ENCODE peak calls at places on chromosomes 1 and 21, in nine cellular contexts. W, V, N, Q, T, M, H, P and J are unnamed samples.
A peak's percentile ranks its signal among the peaks of the same experiment; 100 is the strongest.

GRCh38 chr1:12095822-12096263 is 32.7 kb downstream of the TNFRSF8 start:
- DNase-seq in V (peak; percentile 8), H (peak; percentile 40), M (no peak), T (peak; percentile 55), W (no peak), Q (no peak), P (no peak), N (peak; percentile 45), J (no peak)

GRCh38 chr1:109823543-109824348 is 60.0 kb upstream of the EPS8L3 start:
- DNase-seq in M (no peak), V (no peak), W (no peak), T (peak; percentile 83), N (no peak), Q (peak; percentile 82), P (peak; percentile 89), H (no peak), J (no peak)

GRCh38 chr1:30968220-30968971 is 59.8 kb upstream of the SDC3 start:
- DNase-seq in W (no peak), V (no peak), T (no peak), M (no peak), N (no peak), P (no peak), Q (no peak), H (no peak), J (no peak)

GRCh38 chr1:117512728-117513321 is 93.0 kb upstream of the TENT5C start:
- DNase-seq in T (peak; percentile 1), H (peak; percentile 26), Q (no peak), P (no peak), N (peak; percentile 40), M (peak; percentile 41), V (peak; percentile 57), W (peak; percentile 20), J (no peak)

GRCh38 chr1:48931571-48932251 is 155.0 kb upstream of the BEND5 start:
- DNase-seq in V (peak; percentile 16), T (peak; percentile 77), M (peak; percentile 20), H (peak; percentile 53), Q (no peak), P (no peak), W (peak; percentile 67), N (no peak), J (no peak)

GRCh38 chr1:100036718-100037664 is 67.2 kb downstream of the SLC35A3 start:
- DNase-seq in V (peak; percentile 59), P (no peak), N (peak; percentile 58), T (no peak), H (peak; percentile 38), M (peak; percentile 48), Q (no peak), W (no peak), J (no peak)

GRCh38 chr1:44947060-44947773 is 39.2 kb downstream of the EIF2B3 start:
- DNase-seq in T (no peak), V (peak; percentile 75), N (peak; percentile 69), H (no peak), W (peak; percentile 79), Q (no peak), M (peak; percentile 92), P (no peak), J (no peak)

GRCh38 chr1:222314839-222315238 is 233.1 kb downstream of the HHIPL2 start:
- DNase-seq in W (no peak), P (no peak), H (no peak), V (no peak), T (no peak), Q (no peak), M (no peak), N (no peak), J (no peak)

GRCh38 chr1:232678185-232678886 is 48.4 kb upstream of the SIPA1L2 start:
- DNase-seq in M (peak; percentile 43), V (no peak), H (no peak), N (peak; percentile 65), Q (no peak), P (no peak), T (peak; percentile 11), W (no peak), J (peak; percentile 35)

GRCh38 chr21:37606549-37606948 is 240.0 kb downstream of the DYRK1A start:
- DNase-seq in T (no peak), H (no peak), W (no peak), P (no peak), M (no peak), V (no peak), Q (no peak), N (no peak), J (no peak)

GRCh38 chr21:15539376-15539775 is 190.4 kb upstream of the USP25 start:
- DNase-seq in T (no peak), V (no peak), W (peak; percentile 5), M (no peak), Q (no peak), H (no peak), N (no peak), P (no peak), J (no peak)

GRCh38 chr1:20210736-20211405 is 24.6 kb upstream of the PLA2G2C start:
- DNase-seq in W (no peak), T (peak; percentile 30), N (no peak), M (no peak), H (no peak), V (peak; percentile 32), P (no peak), Q (no peak), J (no peak)

GRCh38 chr1:20212099-20212684 is 25.9 kb upstream of the PLA2G2C start:
- DNase-seq in Q (no peak), V (no peak), T (no peak), P (no peak), M (no peak), W (no peak), N (no peak), H (no peak), J (no peak)

GRCh38 chr1:20211511-20211931 is 25.2 kb upstream of the PLA2G2C start:
- DNase-seq in Q (no peak), H (no peak), T (peak; percentile 72), W (no peak), V (peak; percentile 29), M (no peak), P (peak; percentile 86), N (no peak), J (no peak)

GRCh38 chr1:20215716-20216115 is 29.4 kb upstream of the PLA2G2C start:
- DNase-seq in Q (no peak), V (no peak), N (no peak), H (no peak), M (no peak), T (no peak), P (no peak), W (no peak), J (no peak)

GRCh38 chr1:20212685-20213331 is 26.5 kb upstream of the PLA2G2C start:
- DNase-seq in T (peak; percentile 48), V (peak; percentile 56), M (peak; percentile 39), W (peak; percentile 13), Q (peak; percentile 86), N (peak; percentile 38), P (peak; percentile 95), H (peak; percentile 70), J (peak; percentile 46)
- TF ChIP-seq CTCF in T (peak; percentile 86), V (peak; percentile 73), M (peak; percentile 76), W (peak; percentile 82), Q (peak; percentile 65), N (peak; percentile 78), P (peak; percentile 63), H (peak; percentile 93), J (peak; percentile 28)

GRCh38 chr1:17683551-17683950 is 71.6 kb upstream of the ACTL8 start:
- DNase-seq in V (no peak), H (no peak), Q (no peak), T (no peak), M (no peak), P (no peak), N (no peak), W (no peak), J (no peak)

GRCh38 chr1:17682403-17682802 is 72.7 kb upstream of the ACTL8 start:
- DNase-seq in Q (no peak), T (no peak), M (no peak), N (no peak), W (no peak), H (no peak), P (peak; percentile 84), V (no peak), J (no peak)

GRCh38 chr1:17686258-17686657 is 68.9 kb upstream of the ACTL8 start:
- DNase-seq in T (no peak), V (no peak), N (no peak), M (no peak), W (no peak), P (no peak), Q (no peak), H (no peak), J (no peak)

GRCh38 chr1:17687125-17687524 is 68.0 kb upstream of the ACTL8 start:
- DNase-seq in V (no peak), W (no peak), Q (no peak), M (no peak), P (no peak), N (peak; percentile 48), T (no peak), H (no peak), J (no peak)

DNA sequence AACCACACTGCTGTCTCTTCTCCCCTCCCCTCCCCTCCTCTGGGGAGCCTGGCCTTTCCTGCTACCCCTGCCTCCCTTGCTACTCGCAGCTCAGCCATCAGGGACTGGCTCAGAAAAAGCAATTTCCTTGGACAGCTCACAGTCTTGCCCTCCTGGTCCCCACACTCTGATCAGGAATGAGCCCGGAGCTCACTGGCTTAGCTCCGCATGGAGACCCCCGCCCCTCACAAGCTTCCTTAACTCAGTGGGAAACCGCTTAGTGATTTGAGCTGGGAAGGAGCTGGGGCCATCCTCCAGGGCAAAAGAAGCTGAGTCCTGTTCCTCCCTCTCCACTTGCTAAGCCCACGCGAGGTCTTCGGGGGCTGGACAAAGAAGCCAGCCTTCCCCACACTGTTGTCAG is 70.3 kb upstream of the ACTL8 start:
- DNase-seq in H (no peak), Q (no peak), M (no peak), V (no peak), W (no peak), N (no peak), T (no peak), P (no peak), J (no peak)
- H3K4me3 ChIP-seq in H (no peak overlapping the region), Q (no peak overlapping the region), M (no peak overlapping the region), V (no peak overlapping the region), W (no peak overlapping the region), N (no peak overlapping the region), T (no peak overlapping the region), P (no peak overlapping the region), J (no peak overlapping the region)

DNA sequence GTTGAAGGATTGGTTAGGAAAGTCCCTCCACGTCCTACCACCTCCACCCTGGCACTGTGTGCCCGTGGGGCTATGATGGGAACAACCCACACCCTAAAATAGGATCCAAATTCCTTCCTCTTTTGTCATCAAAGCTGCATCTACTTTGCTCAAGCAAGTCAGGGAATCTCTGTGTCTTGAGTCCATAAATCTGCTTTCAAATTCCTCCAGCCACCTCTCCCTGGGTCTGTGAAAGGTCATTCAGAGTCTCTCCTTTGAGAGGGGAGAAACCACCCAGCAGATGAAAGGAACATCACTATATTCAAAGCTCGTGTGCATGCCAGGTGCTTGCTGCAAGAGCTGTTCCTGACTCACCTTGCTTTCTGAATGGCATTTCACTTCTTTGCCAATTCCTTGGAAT is 243.6 kb downstream of the TM2D1 start:
- DNase-seq in N (no peak), Q (no peak), P (no peak), V (no peak), W (no peak), M (no peak), H (no peak), T (peak; percentile 68), J (no peak)
- TF ChIP-seq CTCF in N (no peak), Q (no peak), P (no peak), V (no peak), W (no peak), M (no peak), H (no peak), T (no peak), J (no peak)

DNA sequence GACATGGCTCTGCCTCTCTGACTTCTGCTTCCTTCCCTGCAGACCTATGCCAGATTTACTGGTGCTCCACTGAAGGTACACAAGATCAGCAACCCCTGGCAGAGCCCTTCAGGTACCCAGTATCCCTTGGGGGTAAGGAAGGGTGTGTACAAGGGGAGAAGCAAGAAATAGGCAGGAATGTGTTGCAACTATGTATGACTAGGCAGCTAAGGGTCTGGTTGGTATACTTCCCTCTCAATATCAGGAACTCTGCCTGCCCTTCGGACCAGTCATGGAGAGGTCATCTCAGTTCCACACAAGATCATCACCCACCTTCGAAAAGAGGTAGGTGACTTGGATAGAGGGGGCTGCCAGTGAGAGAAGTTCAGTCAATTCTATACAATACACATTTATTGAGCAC is 1.8 kb downstream of the MTX1 start:
- DNase-seq in W (no peak), H (no peak), T (no peak), M (no peak), V (no peak), Q (no peak), P (peak; percentile 1), N (no peak), J (no peak)
- H3K4me3 ChIP-seq in W (no peak overlapping the region), H (peak overlapping the region; percentile 95), T (no peak overlapping the region), M (no peak overlapping the region), V (no peak overlapping the region), Q (no peak overlapping the region), P (no peak overlapping the region), N (no peak overlapping the region), J (peak overlapping the region; percentile 94)